ENCODE peak calls at places on chromosomes 12 and 14, in four cellular contexts. L is HepG2, T is WTC11, Y is K562. M is an unnamed sample.
A peak's percentile ranks its signal among the peaks of the same experiment; 100 is the strongest.

GRCh38 chr12:48812389-48812788 is 5.9 kb upstream of the CACNB3 start:
- DNase-seq in Y (no peak), T (no peak), L (no peak), M (no peak)

GRCh38 chr12:47573146-47573659 is 132.6 kb downstream of the RPAP3 start:
- DNase-seq in L (no peak), Y (no peak), T (no peak), M (no peak)

GRCh38 chr14:65502676-65503124 is 90.2 kb downstream of the FUT8 start:
- DNase-seq in T (no peak), Y (no peak), L (no peak), M (no peak)

GRCh38 chr12:68345763-68346162 is 13.6 kb upstream of the MDM1 start:
- DNase-seq in T (no peak), Y (no peak), L (no peak), M (no peak)

GRCh38 chr14:65170768-65171251 is 68.5 kb upstream of the MAX start:
- DNase-seq in Y (no peak), L (no peak), T (peak; percentile 65), M (peak; percentile 60)

GRCh38 chr12:38904932-38905479 is 385 bp downstream of the CPNE8 start:
- DNase-seq in Y (peak; percentile 23), T (peak; percentile 65), L (peak; percentile 52), M (peak; percentile 77)

GRCh38 chr12:104747956-104748355 is 210.1 kb downstream of the SLC41A2 start:
- DNase-seq in Y (no peak), L (no peak), T (no peak), M (no peak)

GRCh38 chr14:69069020-69069421 is 83.9 kb downstream of the DCAF5 start:
- DNase-seq in T (no peak), L (no peak), Y (peak; percentile 14), M (no peak)

GRCh38 chr14:49505026-49505766 is 81.0 kb downstream of the RPS29 start:
- DNase-seq in L (no peak), Y (no peak), T (no peak), M (no peak)

GRCh38 chr12:65113621-65114035 is 7.5 kb downstream of the WIF1 start:
- DNase-seq in L (peak; percentile 89), T (no peak), Y (no peak), M (no peak)

GRCh38 chr12:130334937-130335336 is 2.8 kb upstream of the PIWIL1 start:
- DNase-seq in Y (no peak), T (no peak), L (no peak), M (no peak)

DNA sequence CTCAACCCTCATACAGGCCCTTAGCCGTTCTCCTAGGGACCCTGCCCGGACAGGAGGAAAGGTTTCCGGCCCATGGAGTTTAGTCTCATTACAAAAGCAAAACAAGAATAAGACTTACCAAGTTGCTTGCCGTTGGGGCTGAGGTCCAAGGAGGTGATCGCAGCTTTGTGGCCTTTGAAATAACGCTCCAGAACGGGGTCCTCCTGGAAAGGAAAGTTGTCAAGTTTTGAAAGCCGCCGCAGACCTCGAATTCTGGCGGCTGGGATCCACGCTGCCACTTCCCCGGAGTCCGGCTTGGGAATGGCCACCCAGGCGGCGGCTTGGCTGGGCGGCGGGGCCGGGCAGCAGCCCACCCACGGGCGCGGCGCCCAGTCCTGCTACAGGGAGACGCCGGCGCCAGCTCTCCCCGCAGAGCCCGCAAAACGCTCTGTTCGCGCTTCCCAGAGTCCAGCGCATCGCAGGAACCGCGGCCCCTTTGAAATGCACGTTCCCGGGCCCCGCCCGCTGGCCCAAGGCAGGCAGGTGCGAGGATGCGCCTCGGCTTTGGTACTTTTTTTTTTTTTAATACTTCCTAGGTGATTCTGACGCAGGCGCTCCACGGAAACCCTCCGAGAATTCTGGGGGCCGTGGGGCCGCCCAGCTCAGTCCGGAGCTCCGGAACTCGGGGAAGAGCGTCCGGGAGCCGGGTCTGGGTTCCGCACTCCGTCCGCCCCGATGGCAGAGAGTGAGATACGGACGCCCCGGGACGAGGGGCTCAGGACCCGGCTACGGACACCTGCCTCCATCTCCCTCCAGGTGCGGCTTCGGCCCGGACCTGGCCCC is 617 bp upstream of the GALNT4 start:
- DNase-seq in Y (peak; percentile 46), L (peak; percentile 17), T (peak; percentile 66), M (peak; percentile 21)
- TF ChIP-seq ELF4 in Y (no peak), L (no peak), T (no peak), M (no peak)

GRCh38 chr14:70585221-70585620 is 15.2 kb downstream of the MED6 start:
- DNase-seq in L (no peak), Y (no peak), T (no peak), M (no peak)
- TF ChIP-seq ELF4 in L (no peak), Y (no peak), T (no peak), M (no peak)

GRCh38 chr12:67322580-67322979 is 53.4 kb downstream of the CAND1 start:
- DNase-seq in Y (no peak), L (no peak), T (no peak), M (no peak)
- TF ChIP-seq ELF4 in Y (no peak), L (no peak), T (no peak), M (no peak)

DNA sequence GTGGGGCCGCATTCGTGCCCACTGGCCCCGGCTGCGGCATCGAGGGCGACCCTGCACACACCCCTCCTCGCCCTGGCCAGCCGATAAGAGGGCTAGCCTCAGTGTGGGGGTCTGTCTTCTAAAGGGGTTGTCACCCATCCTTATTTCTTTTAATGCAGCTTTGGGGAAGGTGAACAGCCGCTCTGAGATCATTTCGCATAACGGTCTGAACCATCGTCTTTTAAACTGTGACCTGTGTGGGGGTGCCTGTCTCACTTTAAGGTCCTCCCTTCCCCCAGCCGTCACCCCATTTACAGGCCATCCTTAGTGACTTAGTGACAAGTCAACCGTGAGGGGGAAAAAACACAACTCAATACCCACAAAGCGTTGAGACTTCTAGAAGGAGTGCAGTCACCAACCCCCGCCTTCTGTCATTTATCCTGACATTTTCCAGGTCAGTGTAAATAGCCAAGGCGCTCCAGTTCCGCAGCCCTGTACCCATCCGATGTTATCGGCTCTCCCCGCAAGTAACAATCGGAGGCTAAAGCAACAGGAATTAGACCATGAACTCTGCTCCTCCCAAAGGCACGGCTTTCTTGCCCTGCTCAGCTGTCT is 469 bp upstream of the DENND5B start:
- DNase-seq in T (no peak), Y (no peak), L (no peak), M (peak; percentile 14)
- TF ChIP-seq ELF4 in T (no peak), Y (no peak), L (no peak), M (no peak)